ENCODE peak calls at places on chromosomes 6 and 20, in eight cellular contexts. D, O, B, F, S, W, A and V are unnamed samples. For H3K9me3, the result is how much of the 10 kb centered on the place peaks cover.

GRCh38 chr6:47654255-47654654 is 44.1 kb upstream of the ADGRF4 start:
- DNase-seq in F (no peak), D (no peak), B (no peak), S (no peak), W (no peak), A (no peak), O (no peak), V (no peak)

GRCh38 chr6:150238294-150238693 is 95.5 kb downstream of the PPP1R14C start:
- DNase-seq in W (no peak), D (no peak), O (no peak), A (no peak), S (no peak), B (no peak), F (no peak), V (no peak)

GRCh38 chr6:19830171-19830570 is 7.0 kb upstream of the ID4 start:
- DNase-seq in S (no peak), W (peak), B (no peak), O (no peak), F (no peak), D (no peak), A (no peak), V (no peak)

GRCh38 chr6:37783831-37784584 is 35.5 kb upstream of the ZFAND3 start:
- DNase-seq in S (no peak), B (peak), D (no peak), F (peak), W (no peak), O (peak), A (no peak), V (no peak)

GRCh38 chr20:29300579-29301551 is 1956.6 kb upstream of the DEFB115 start:
- DNase-seq in W (no peak), S (no peak), A (no peak), F (no peak), D (no peak), B (no peak), O (no peak), V (no peak)

GRCh38 chr6:25193147-25193864 is 85.9 kb upstream of the CARMIL1 start:
- DNase-seq in D (peak), F (no peak), B (no peak), O (no peak), W (no peak), S (no peak), A (no peak), V (no peak)

GRCh38 chr6:5705256-5705655 is 301.5 kb downstream of the NRN1 start:
- DNase-seq in D (no peak), W (no peak), A (peak), F (no peak), O (no peak), S (peak), B (no peak), V (no peak)

GRCh38 chr20:35179292-35180212 is 7.7 kb downstream of the PROCR start:
- DNase-seq in S (no peak), O (no peak), B (no peak), W (no peak), A (no peak), F (no peak), D (no peak), V (no peak)

GRCh38 chr20:36493013-36493800 is 48.1 kb upstream of the MYL9 start:
- DNase-seq in F (peak), D (peak), W (no peak), A (no peak), O (no peak), S (no peak), B (no peak), V (no peak)

GRCh38 chr6:135478626-135479025 is 18.9 kb downstream of the AHI1 start:
- DNase-seq in B (no peak), F (no peak), W (no peak), S (no peak), O (no peak), A (no peak), D (no peak), V (no peak)

GRCh38 chr6:135481786-135482369 is 15.7 kb downstream of the AHI1 start:
- DNase-seq in W (no peak), A (no peak), F (peak), B (no peak), O (no peak), D (no peak), S (no peak), V (no peak)
- H3K9me3 ChIP-seq in W (half or more), A (under half), F (under half), B (under half), O (under half), D (half or more), S (half or more), V (under half)

GRCh38 chr20:61924211-61924857 is 141.3 kb downstream of the TAF4 start:
- DNase-seq in B (peak), A (no peak), F (no peak), D (no peak), S (no peak), W (no peak), O (no peak), V (peak)
- H3K9me3 ChIP-seq in B (under half), A (under half), F (under half), D (under half), S (under half), W (under half), O (under half), V (under half)

GRCh38 chr20:31476313-31476623 is 1.2 kb downstream of the REM1 start:
- DNase-seq in W (no peak), A (no peak), S (no peak), F (no peak), B (no peak), D (no peak), O (no peak), V (no peak)

GRCh38 chr20:31474097-31474436 is 860 bp downstream of the DEFB124 start:
- DNase-seq in S (no peak), D (no peak), W (no peak), O (no peak), B (no peak), F (no peak), A (no peak), V (no peak)

GRCh38 chr20:31475472-31476312 is 604 bp downstream of the REM1 start:
- DNase-seq in D (no peak), W (no peak), S (no peak), O (no peak), A (no peak), F (no peak), B (peak), V (no peak)

GRCh38 chr20:31473331-31474096 is 1.4 kb downstream of the DEFB124 start:
- DNase-seq in D (no peak), W (no peak), F (no peak), A (no peak), O (no peak), B (no peak), S (no peak), V (no peak)

DNA sequence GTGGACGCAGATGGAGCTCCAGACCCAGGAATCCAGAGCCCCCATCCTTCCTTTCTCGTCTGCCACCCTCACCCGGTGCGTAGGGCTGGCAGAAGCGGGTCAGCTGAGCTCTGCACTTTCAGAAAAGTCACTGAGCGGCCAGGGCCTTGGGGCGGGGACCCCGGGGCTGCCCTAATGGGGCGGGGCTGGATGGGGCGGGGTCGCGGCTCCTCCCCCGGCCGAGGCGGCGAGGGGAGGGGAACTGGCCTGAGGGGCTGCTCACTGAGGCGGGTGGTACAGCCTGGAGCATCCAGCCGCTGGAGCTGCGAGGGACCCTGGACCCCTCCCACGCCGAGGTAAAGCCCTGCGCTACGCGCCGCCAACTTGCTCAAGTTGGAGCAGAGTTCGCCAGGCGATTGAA is at the start of the genes DEFB124 and REM1:
- DNase-seq in B (peak), W (no peak), O (no peak), F (peak), D (no peak), A (no peak), S (no peak), V (no peak)
- H3K9me3 ChIP-seq in B (under half), W (under half), O (under half), F (under half), D (under half), A (under half), S (under half), V (under half)

GRCh38 chr6:1404066-1404712 is 14.8 kb downstream of the FOXF2 start:
- DNase-seq in S (no peak), B (no peak), F (no peak), W (no peak), O (no peak), A (no peak), D (no peak), V (no peak)
- H3K9me3 ChIP-seq in S (under half), B (under half), F (under half), W (under half), O (under half), A (under half), D (under half), V (under half)

GRCh38 chr20:710762-711120 is 35.1 kb upstream of the SCRT2 start:
- DNase-seq in F (no peak), D (no peak), B (no peak), A (no peak), S (no peak), W (no peak), O (no peak), V (no peak)

GRCh38 chr20:709864-710761 is 34.5 kb upstream of the SCRT2 start:
- DNase-seq in O (no peak), A (no peak), S (no peak), B (peak), D (no peak), F (peak), W (no peak), V (no peak)

GRCh38 chr20:708956-709355 is 33.4 kb upstream of the SCRT2 start:
- DNase-seq in F (no peak), W (no peak), D (no peak), B (no peak), O (no peak), A (no peak), S (no peak), V (no peak)

GRCh38 chr20:709421-709820 is 33.8 kb upstream of the SCRT2 start:
- DNase-seq in O (no peak), A (no peak), D (no peak), B (no peak), W (no peak), F (no peak), S (no peak), V (no peak)

DNA sequence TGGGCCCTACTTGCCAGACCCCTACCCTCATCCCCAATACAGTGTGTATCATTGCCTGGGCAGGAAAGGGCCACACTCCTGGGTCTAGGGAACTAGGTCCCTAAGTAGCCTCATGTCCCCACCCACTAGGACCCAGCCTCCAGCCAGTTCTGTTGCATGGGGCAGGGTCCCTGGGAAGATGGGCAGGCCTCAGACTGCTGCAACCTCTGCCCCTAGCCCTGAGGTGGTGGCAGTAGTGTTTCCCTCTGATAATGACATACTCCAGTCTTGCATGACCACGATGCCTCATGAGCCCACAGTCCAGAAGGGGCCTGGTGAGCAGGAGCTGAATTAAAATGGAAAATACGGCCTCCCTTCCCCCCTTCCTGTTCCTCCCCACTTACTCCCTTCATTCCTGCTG is 35.9 kb upstream of the SCRT2 start:
- DNase-seq in S (no peak), A (no peak), O (no peak), D (no peak), F (no peak), W (no peak), B (peak), V (no peak)
- H3K9me3 ChIP-seq in S (under half), A (under half), O (under half), D (under half), F (under half), W (under half), B (under half), V (under half)

GRCh38 chr6:118580585-118581419 is 32.7 kb downstream of the PLN start:
- DNase-seq in B (no peak), W (peak), F (peak), O (no peak), D (peak), A (no peak), S (no peak), V (no peak)

GRCh38 chr6:118578617-118579016 is 30.5 kb downstream of the PLN start:
- DNase-seq in O (no peak), F (no peak), S (no peak), B (no peak), W (no peak), D (no peak), A (peak), V (no peak)

GRCh38 chr6:118581489-118581959 is 33.4 kb downstream of the PLN start:
- DNase-seq in A (no peak), B (no peak), O (no peak), W (no peak), F (no peak), D (no peak), S (no peak), V (no peak)

GRCh38 chr6:118577972-118578371 is 29.9 kb downstream of the PLN start:
- DNase-seq in A (no peak), S (no peak), W (no peak), B (no peak), F (no peak), D (no peak), O (no peak), V (no peak)

DNA sequence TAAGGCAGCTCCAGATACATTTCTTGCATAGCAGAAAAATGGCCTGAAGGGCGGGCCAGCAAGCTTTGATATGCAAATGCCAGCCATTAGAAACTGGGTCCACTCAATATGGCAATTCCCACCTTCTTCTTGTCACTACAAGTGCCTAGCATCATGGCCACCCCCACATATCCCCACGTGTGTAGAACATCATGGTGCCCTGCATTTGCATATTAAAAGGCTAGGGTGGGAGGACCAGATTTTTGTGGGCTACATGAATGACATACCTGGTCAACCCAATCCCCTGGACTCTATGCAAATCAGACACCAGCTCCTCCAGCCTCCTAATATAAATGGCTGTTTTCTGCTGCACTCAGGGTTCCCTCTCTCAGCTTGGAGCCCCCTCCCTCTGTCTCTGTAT is 31.7 kb downstream of the PLN start:
- DNase-seq in O (no peak), F (no peak), D (no peak), W (no peak), S (no peak), A (no peak), B (no peak), V (no peak)
- H3K9me3 ChIP-seq in O (under half), F (under half), D (under half), W (under half), S (half or more), A (under half), B (under half), V (under half)

DNA sequence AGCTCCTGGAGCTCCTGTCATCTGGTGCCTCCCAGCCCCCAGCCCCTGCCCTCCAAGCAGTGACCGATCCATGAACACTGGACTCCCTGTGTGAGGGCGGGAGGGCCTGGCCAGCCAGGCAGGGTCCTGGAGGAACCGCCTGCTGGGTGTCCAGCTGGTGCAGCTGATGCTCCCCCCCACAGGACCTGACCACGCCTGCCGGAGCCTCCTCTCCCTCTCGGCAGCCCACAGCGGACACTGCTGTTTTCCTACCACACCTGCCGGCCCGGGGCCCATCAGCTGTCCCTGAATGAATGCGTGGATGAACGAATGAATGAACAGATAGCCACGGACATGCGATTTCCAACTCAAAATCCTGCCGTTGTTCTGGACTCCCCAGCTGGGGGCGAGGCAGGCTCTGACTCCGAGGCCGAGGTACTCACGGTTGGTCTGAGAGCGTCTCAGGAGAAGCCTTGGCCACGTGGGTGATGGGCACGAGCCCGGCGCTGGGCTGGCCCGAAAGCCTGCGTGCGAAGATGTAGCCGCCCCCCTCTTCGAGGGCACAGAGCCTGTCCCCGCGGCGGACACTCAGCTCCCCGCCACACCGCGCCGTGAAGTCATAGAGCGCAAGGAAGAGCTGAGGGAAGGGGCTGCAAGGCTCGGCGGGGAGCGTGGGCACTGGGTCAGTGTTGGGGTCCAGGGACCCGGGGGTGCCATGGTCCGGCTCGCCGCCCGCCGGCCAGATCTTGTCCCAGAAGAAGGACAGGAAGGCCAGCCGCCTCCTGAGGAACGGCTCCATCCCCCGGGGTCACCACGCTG is 664 bp downstream of the SRMS start:
- DNase-seq in F (no peak), S (no peak), W (no peak), O (no peak), B (no peak), D (no peak), A (no peak), V (no peak)
- H3K9me3 ChIP-seq in F (under half), S (under half), W (under half), O (under half), B (under half), D (under half), A (under half), V (under half)

GRCh38 chr6:155347800-155348199 is 33.5 kb upstream of the TFB1M start:
- DNase-seq in B (no peak), D (no peak), O (no peak), F (no peak), A (no peak), S (no peak), W (no peak), V (no peak)

GRCh38 chr6:155351273-155352129 is 37.2 kb upstream of the TFB1M start:
- DNase-seq in D (no peak), O (no peak), B (no peak), F (no peak), W (no peak), S (no peak), A (no peak), V (no peak)

GRCh38 chr6:155352130-155352420 is 37.8 kb upstream of the TFB1M start:
- DNase-seq in F (no peak), W (no peak), D (no peak), A (no peak), S (no peak), B (no peak), O (no peak), V (no peak)

GRCh38 chr6:155349129-155349528 is 34.8 kb upstream of the TFB1M start:
- DNase-seq in W (no peak), A (no peak), D (no peak), S (no peak), B (no peak), F (no peak), O (no peak), V (no peak)

DNA sequence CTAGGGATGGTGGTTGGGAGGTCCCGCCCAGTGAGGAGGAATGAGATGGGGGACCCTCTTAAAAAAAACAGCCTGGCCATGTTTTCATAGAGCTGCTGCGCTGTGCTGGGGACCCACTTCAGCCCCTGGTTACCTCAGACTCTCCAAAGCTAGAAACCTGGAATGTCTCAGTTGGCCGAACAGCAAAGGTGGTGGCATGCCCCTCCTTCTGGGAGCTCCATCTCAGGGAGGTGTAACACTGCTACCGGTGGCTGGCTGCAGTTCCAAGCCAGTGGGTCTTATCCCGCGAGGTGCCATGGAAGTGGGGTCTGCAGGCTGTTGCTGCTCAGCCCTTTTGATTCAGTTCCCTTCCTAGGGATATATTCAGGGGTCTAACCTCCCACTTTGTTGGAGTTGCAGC is 35.7 kb upstream of the TFB1M start:
- DNase-seq in F (no peak), S (no peak), D (no peak), O (no peak), B (no peak), A (no peak), W (no peak), V (no peak)
- H3K9me3 ChIP-seq in F (under half), S (under half), D (under half), O (under half), B (under half), A (under half), W (half or more), V (under half)